ENCODE peak calls at places on chromosome 19, in eight cellular contexts. One of them, this sample, is unnamed.

GRCh38 chr19:17125728-17126677 is 50.4 kb downstream of the MYO9B start:
- DNase-seq in M059J: no peak
- DNase-seq in activated T-cell treated with anti-CD3 and anti-CD28 coated beads for 24 hours: peak
- DNase-seq in fibroblast of gingiva: peak
- DNase-seq in sciatic nerve: peak
- DNase-seq in activated naive CD4-positive, alpha-beta T cell: peak
- DNase-seq in amniotic stem cell: no peak
- DNase-seq in cardiac fibroblast: peak
- DNase-seq in this sample: no peak

GRCh38 chr19:10049626-10050025 is 36.3 kb downstream of the RDH8 start:
- DNase-seq in M059J: no peak
- DNase-seq in activated T-cell treated with anti-CD3 and anti-CD28 coated beads for 24 hours: no peak
- DNase-seq in fibroblast of gingiva: no peak
- DNase-seq in sciatic nerve: no peak
- DNase-seq in activated naive CD4-positive, alpha-beta T cell: no peak
- DNase-seq in amniotic stem cell: no peak
- DNase-seq in cardiac fibroblast: no peak
- DNase-seq in this sample: no peak

GRCh38 chr19:13839193-13839937 is 37.6 kb upstream of the NANOS3 start:
- DNase-seq in M059J: peak
- DNase-seq in activated T-cell treated with anti-CD3 and anti-CD28 coated beads for 24 hours: peak
- DNase-seq in fibroblast of gingiva: peak
- DNase-seq in sciatic nerve: peak
- DNase-seq in activated naive CD4-positive, alpha-beta T cell: peak
- DNase-seq in amniotic stem cell: peak
- DNase-seq in cardiac fibroblast: peak
- DNase-seq in this sample: no peak

GRCh38 chr19:18007939-18008673 is at the start of gene ARRDC2:
- DNase-seq in M059J: peak
- DNase-seq in activated T-cell treated with anti-CD3 and anti-CD28 coated beads for 24 hours: peak
- DNase-seq in fibroblast of gingiva: peak
- DNase-seq in sciatic nerve: peak
- DNase-seq in activated naive CD4-positive, alpha-beta T cell: peak
- DNase-seq in amniotic stem cell: peak
- DNase-seq in cardiac fibroblast: peak
- DNase-seq in this sample: peak

GRCh38 chr19:1401138-1401888 is at the start of gene GAMT:
- DNase-seq in M059J: no peak
- DNase-seq in activated T-cell treated with anti-CD3 and anti-CD28 coated beads for 24 hours: peak
- DNase-seq in fibroblast of gingiva: peak
- DNase-seq in sciatic nerve: no peak
- DNase-seq in activated naive CD4-positive, alpha-beta T cell: peak
- DNase-seq in amniotic stem cell: peak
- DNase-seq in cardiac fibroblast: peak
- DNase-seq in this sample: peak

GRCh38 chr19:33301900-33302174 is 497 bp downstream of the CEBPA start:
- DNase-seq in M059J: no peak
- DNase-seq in activated T-cell treated with anti-CD3 and anti-CD28 coated beads for 24 hours: no peak
- DNase-seq in fibroblast of gingiva: no peak
- DNase-seq in sciatic nerve: no peak
- DNase-seq in activated naive CD4-positive, alpha-beta T cell: no peak
- DNase-seq in amniotic stem cell: no peak
- DNase-seq in cardiac fibroblast: no peak
- DNase-seq in this sample: no peak

GRCh38 chr19:49564616-49565045 is 15.7 kb downstream of the NOSIP start:
- DNase-seq in M059J: no peak
- DNase-seq in activated T-cell treated with anti-CD3 and anti-CD28 coated beads for 24 hours: no peak
- DNase-seq in fibroblast of gingiva: no peak
- DNase-seq in sciatic nerve: no peak
- DNase-seq in activated naive CD4-positive, alpha-beta T cell: no peak
- DNase-seq in amniotic stem cell: no peak
- DNase-seq in cardiac fibroblast: no peak
- DNase-seq in this sample: no peak

GRCh38 chr19:18101268-18101667 is 3.7 kb downstream of the MAST3 start:
- DNase-seq in M059J: no peak
- DNase-seq in activated T-cell treated with anti-CD3 and anti-CD28 coated beads for 24 hours: no peak
- DNase-seq in fibroblast of gingiva: no peak
- DNase-seq in sciatic nerve: no peak
- DNase-seq in activated naive CD4-positive, alpha-beta T cell: no peak
- DNase-seq in amniotic stem cell: no peak
- DNase-seq in cardiac fibroblast: no peak
- DNase-seq in this sample: no peak

GRCh38 chr19:8451885-8452284 is 7.1 kb downstream of the HNRNPM start:
- DNase-seq in M059J: peak
- DNase-seq in activated T-cell treated with anti-CD3 and anti-CD28 coated beads for 24 hours: no peak
- DNase-seq in fibroblast of gingiva: peak
- DNase-seq in sciatic nerve: no peak
- DNase-seq in activated naive CD4-positive, alpha-beta T cell: no peak
- DNase-seq in amniotic stem cell: no peak
- DNase-seq in cardiac fibroblast: no peak
- DNase-seq in this sample: no peak

GRCh38 chr19:50358483-50359431 is 6.7 kb downstream of the NAPSA start:
- DNase-seq in M059J: no peak
- DNase-seq in activated T-cell treated with anti-CD3 and anti-CD28 coated beads for 24 hours: peak
- DNase-seq in fibroblast of gingiva: no peak
- DNase-seq in sciatic nerve: peak
- DNase-seq in activated naive CD4-positive, alpha-beta T cell: peak
- DNase-seq in amniotic stem cell: no peak
- DNase-seq in cardiac fibroblast: peak
- DNase-seq in this sample: peak

GRCh38 chr19:16326401-16327130 is 1.9 kb downstream of the KLF2 start:
- DNase-seq in M059J: no peak
- DNase-seq in activated T-cell treated with anti-CD3 and anti-CD28 coated beads for 24 hours: no peak
- DNase-seq in fibroblast of gingiva: no peak
- DNase-seq in sciatic nerve: no peak
- DNase-seq in activated naive CD4-positive, alpha-beta T cell: peak
- DNase-seq in amniotic stem cell: no peak
- DNase-seq in cardiac fibroblast: peak
- DNase-seq in this sample: no peak

GRCh38 chr19:13849991-13850909 is 26.7 kb upstream of the NANOS3 start:
- DNase-seq in M059J: peak
- DNase-seq in activated T-cell treated with anti-CD3 and anti-CD28 coated beads for 24 hours: no peak
- DNase-seq in fibroblast of gingiva: peak
- DNase-seq in sciatic nerve: peak
- DNase-seq in activated naive CD4-positive, alpha-beta T cell: peak
- DNase-seq in amniotic stem cell: no peak
- DNase-seq in cardiac fibroblast: peak
- DNase-seq in this sample: peak

GRCh38 chr19:48745208-48745995 is 1.3 kb downstream of the IZUMO1 start:
- DNase-seq in M059J: peak
- DNase-seq in activated T-cell treated with anti-CD3 and anti-CD28 coated beads for 24 hours: peak
- DNase-seq in fibroblast of gingiva: peak
- DNase-seq in sciatic nerve: no peak
- DNase-seq in activated naive CD4-positive, alpha-beta T cell: peak
- DNase-seq in amniotic stem cell: peak
- DNase-seq in cardiac fibroblast: peak
- DNase-seq in this sample: peak

GRCh38 chr19:48249502-48250014 is 6.2 kb downstream of the CARD8 start:
- DNase-seq in M059J: no peak
- DNase-seq in activated T-cell treated with anti-CD3 and anti-CD28 coated beads for 24 hours: peak
- DNase-seq in fibroblast of gingiva: no peak
- DNase-seq in sciatic nerve: peak
- DNase-seq in activated naive CD4-positive, alpha-beta T cell: peak
- DNase-seq in amniotic stem cell: no peak
- DNase-seq in cardiac fibroblast: peak
- DNase-seq in this sample: no peak

GRCh38 chr19:38420935-38421334 is 5.1 kb downstream of the RASGRP4 start:
- DNase-seq in M059J: no peak
- DNase-seq in activated T-cell treated with anti-CD3 and anti-CD28 coated beads for 24 hours: no peak
- DNase-seq in fibroblast of gingiva: no peak
- DNase-seq in sciatic nerve: no peak
- DNase-seq in activated naive CD4-positive, alpha-beta T cell: no peak
- DNase-seq in amniotic stem cell: no peak
- DNase-seq in cardiac fibroblast: no peak
- DNase-seq in this sample: no peak

GRCh38 chr19:10288662-10289166 is 1.0 kb upstream of the ICAM5 start:
- DNase-seq in M059J: peak
- DNase-seq in activated T-cell treated with anti-CD3 and anti-CD28 coated beads for 24 hours: no peak
- DNase-seq in fibroblast of gingiva: no peak
- DNase-seq in sciatic nerve: no peak
- DNase-seq in activated naive CD4-positive, alpha-beta T cell: no peak
- DNase-seq in amniotic stem cell: no peak
- DNase-seq in cardiac fibroblast: no peak
- DNase-seq in this sample: peak

GRCh38 chr19:34500656-34501120 is 19.1 kb downstream of the WTIP start:
- DNase-seq in M059J: no peak
- DNase-seq in activated T-cell treated with anti-CD3 and anti-CD28 coated beads for 24 hours: no peak
- DNase-seq in fibroblast of gingiva: no peak
- DNase-seq in sciatic nerve: no peak
- DNase-seq in activated naive CD4-positive, alpha-beta T cell: no peak
- DNase-seq in amniotic stem cell: no peak
- DNase-seq in cardiac fibroblast: no peak
- DNase-seq in this sample: no peak

GRCh38 chr19:14405758-14406644 is 13.1 kb downstream of the DDX39A start:
- DNase-seq in M059J: no peak
- DNase-seq in activated T-cell treated with anti-CD3 and anti-CD28 coated beads for 24 hours: peak
- DNase-seq in fibroblast of gingiva: peak
- DNase-seq in sciatic nerve: peak
- DNase-seq in activated naive CD4-positive, alpha-beta T cell: peak
- DNase-seq in amniotic stem cell: no peak
- DNase-seq in cardiac fibroblast: peak
- DNase-seq in this sample: peak

GRCh38 chr19:41588497-41589209 is 12.7 kb downstream of the CEACAM21 start:
- DNase-seq in M059J: peak
- DNase-seq in activated T-cell treated with anti-CD3 and anti-CD28 coated beads for 24 hours: no peak
- DNase-seq in fibroblast of gingiva: no peak
- DNase-seq in sciatic nerve: no peak
- DNase-seq in activated naive CD4-positive, alpha-beta T cell: peak
- DNase-seq in amniotic stem cell: no peak
- DNase-seq in cardiac fibroblast: peak
- DNase-seq in this sample: no peak

GRCh38 chr19:11814707-11815050 is 606 bp downstream of the ZNF440 start:
- DNase-seq in M059J: no peak
- DNase-seq in activated T-cell treated with anti-CD3 and anti-CD28 coated beads for 24 hours: no peak
- DNase-seq in fibroblast of gingiva: peak
- DNase-seq in sciatic nerve: no peak
- DNase-seq in activated naive CD4-positive, alpha-beta T cell: no peak
- DNase-seq in amniotic stem cell: no peak
- DNase-seq in cardiac fibroblast: peak
- DNase-seq in this sample: peak

GRCh38 chr19:12825259-12826131 is 8.9 kb downstream of the RTBDN start:
- DNase-seq in M059J: no peak
- DNase-seq in activated T-cell treated with anti-CD3 and anti-CD28 coated beads for 24 hours: no peak
- DNase-seq in fibroblast of gingiva: no peak
- DNase-seq in sciatic nerve: no peak
- DNase-seq in activated naive CD4-positive, alpha-beta T cell: no peak
- DNase-seq in amniotic stem cell: no peak
- DNase-seq in cardiac fibroblast: peak
- DNase-seq in this sample: peak

GRCh38 chr19:40745402-40745780 is 4.9 kb downstream of the ACTMAP start:
- DNase-seq in M059J: peak
- DNase-seq in activated T-cell treated with anti-CD3 and anti-CD28 coated beads for 24 hours: no peak
- DNase-seq in fibroblast of gingiva: peak
- DNase-seq in sciatic nerve: no peak
- DNase-seq in activated naive CD4-positive, alpha-beta T cell: no peak
- DNase-seq in amniotic stem cell: no peak
- DNase-seq in cardiac fibroblast: peak
- DNase-seq in this sample: no peak

GRCh38 chr19:45852941-45853340 is 10.0 kb downstream of the SYMPK start:
- DNase-seq in M059J: no peak
- DNase-seq in activated T-cell treated with anti-CD3 and anti-CD28 coated beads for 24 hours: no peak
- DNase-seq in fibroblast of gingiva: no peak
- DNase-seq in sciatic nerve: no peak
- DNase-seq in activated naive CD4-positive, alpha-beta T cell: no peak
- DNase-seq in amniotic stem cell: no peak
- DNase-seq in cardiac fibroblast: no peak
- DNase-seq in this sample: no peak

GRCh38 chr19:41694831-41695635 is 7.0 kb upstream of the CEACAM7 start:
- DNase-seq in M059J: no peak
- DNase-seq in activated T-cell treated with anti-CD3 and anti-CD28 coated beads for 24 hours: no peak
- DNase-seq in fibroblast of gingiva: no peak
- DNase-seq in sciatic nerve: peak
- DNase-seq in activated naive CD4-positive, alpha-beta T cell: no peak
- DNase-seq in amniotic stem cell: no peak
- DNase-seq in cardiac fibroblast: no peak
- DNase-seq in this sample: no peak

GRCh38 chr19:12665646-12666304 is 767 bp downstream of the MAN2B1 start:
- DNase-seq in M059J: peak
- DNase-seq in activated T-cell treated with anti-CD3 and anti-CD28 coated beads for 24 hours: no peak
- DNase-seq in fibroblast of gingiva: no peak
- DNase-seq in sciatic nerve: no peak
- DNase-seq in activated naive CD4-positive, alpha-beta T cell: no peak
- DNase-seq in amniotic stem cell: no peak
- DNase-seq in cardiac fibroblast: no peak
- DNase-seq in this sample: no peak

GRCh38 chr19:46862974-46863632 is 2.3 kb downstream of the ARHGAP35 start:
- DNase-seq in M059J: no peak
- DNase-seq in activated T-cell treated with anti-CD3 and anti-CD28 coated beads for 24 hours: no peak
- DNase-seq in fibroblast of gingiva: no peak
- DNase-seq in sciatic nerve: peak
- DNase-seq in activated naive CD4-positive, alpha-beta T cell: no peak
- DNase-seq in amniotic stem cell: no peak
- DNase-seq in cardiac fibroblast: no peak
- DNase-seq in this sample: no peak